ENCODE peak calls at places on chromosomes 5 and 9, in nine cellular contexts. One of them, this sample, is unnamed.

GRCh38 chr9:89483592-89484474 is 14.1 kb downstream of the SEMA4D start:
- DNase-seq in NCI-H1417: no peak
- DNase-seq in A172: no peak
- DNase-seq in A549: no peak
- DNase-seq in activated T-cell treated with anti-CD3 and anti-CD28 coated beads for 1 hour: peak
- DNase-seq in substantia nigra: no peak
- DNase-seq in effector memory CD4-positive, alpha-beta T cell: peak
- DNase-seq in NCI-H2081: no peak
- DNase-seq in germinal center: peak
- DNase-seq in this sample: no peak

GRCh38 chr5:153480401-153480800 is 10.1 kb upstream of the GRIA1 start:
- DNase-seq in NCI-H1417: no peak
- DNase-seq in A172: peak
- DNase-seq in A549: no peak
- DNase-seq in activated T-cell treated with anti-CD3 and anti-CD28 coated beads for 1 hour: no peak
- DNase-seq in substantia nigra: no peak
- DNase-seq in effector memory CD4-positive, alpha-beta T cell: no peak
- DNase-seq in NCI-H2081: no peak
- DNase-seq in germinal center: no peak
- DNase-seq in this sample: no peak

GRCh38 chr5:40879163-40879942 is 29.9 kb upstream of the C7 start:
- DNase-seq in NCI-H1417: peak
- DNase-seq in A172: peak
- DNase-seq in A549: peak
- DNase-seq in activated T-cell treated with anti-CD3 and anti-CD28 coated beads for 1 hour: no peak
- DNase-seq in substantia nigra: no peak
- DNase-seq in effector memory CD4-positive, alpha-beta T cell: no peak
- DNase-seq in NCI-H2081: peak
- DNase-seq in germinal center: peak
- DNase-seq in this sample: no peak

GRCh38 chr5:131226899-131227298 is 37.0 kb upstream of the CDC42SE2 start:
- DNase-seq in NCI-H1417: no peak
- DNase-seq in A172: no peak
- DNase-seq in A549: no peak
- DNase-seq in activated T-cell treated with anti-CD3 and anti-CD28 coated beads for 1 hour: no peak
- DNase-seq in substantia nigra: no peak
- DNase-seq in effector memory CD4-positive, alpha-beta T cell: no peak
- DNase-seq in NCI-H2081: no peak
- DNase-seq in germinal center: no peak
- DNase-seq in this sample: no peak

GRCh38 chr9:91885746-91886432 is 64.1 kb downstream of the ROR2 start:
- DNase-seq in NCI-H1417: no peak
- DNase-seq in A172: no peak
- DNase-seq in A549: no peak
- DNase-seq in activated T-cell treated with anti-CD3 and anti-CD28 coated beads for 1 hour: no peak
- DNase-seq in substantia nigra: no peak
- DNase-seq in effector memory CD4-positive, alpha-beta T cell: no peak
- DNase-seq in NCI-H2081: no peak
- DNase-seq in germinal center: no peak
- DNase-seq in this sample: no peak

GRCh38 chr9:137556069-137556838 is 4.6 kb downstream of the MRPL41 start:
- DNase-seq in NCI-H1417: no peak
- DNase-seq in A172: peak
- DNase-seq in A549: peak
- DNase-seq in activated T-cell treated with anti-CD3 and anti-CD28 coated beads for 1 hour: no peak
- DNase-seq in substantia nigra: no peak
- DNase-seq in effector memory CD4-positive, alpha-beta T cell: no peak
- DNase-seq in NCI-H2081: no peak
- DNase-seq in germinal center: no peak
- DNase-seq in this sample: no peak

GRCh38 chr5:170430871-170431437 is 41.8 kb upstream of the KCNMB1 start:
- DNase-seq in NCI-H1417: no peak
- DNase-seq in A172: no peak
- DNase-seq in A549: no peak
- DNase-seq in activated T-cell treated with anti-CD3 and anti-CD28 coated beads for 1 hour: no peak
- DNase-seq in substantia nigra: no peak
- DNase-seq in effector memory CD4-positive, alpha-beta T cell: no peak
- DNase-seq in NCI-H2081: no peak
- DNase-seq in germinal center: no peak
- DNase-seq in this sample: no peak

GRCh38 chr9:84174486-84174885 is 166.1 kb downstream of the SLC28A3 start:
- DNase-seq in NCI-H1417: no peak
- DNase-seq in A172: no peak
- DNase-seq in A549: no peak
- DNase-seq in activated T-cell treated with anti-CD3 and anti-CD28 coated beads for 1 hour: no peak
- DNase-seq in substantia nigra: no peak
- DNase-seq in effector memory CD4-positive, alpha-beta T cell: no peak
- DNase-seq in NCI-H2081: no peak
- DNase-seq in germinal center: no peak
- DNase-seq in this sample: no peak

GRCh38 chr5:168528521-168529360 is at the start of gene FBLL1:
- DNase-seq in NCI-H1417: peak
- DNase-seq in A172: no peak
- DNase-seq in A549: no peak
- DNase-seq in activated T-cell treated with anti-CD3 and anti-CD28 coated beads for 1 hour: peak
- DNase-seq in substantia nigra: no peak
- DNase-seq in effector memory CD4-positive, alpha-beta T cell: no peak
- DNase-seq in NCI-H2081: peak
- DNase-seq in germinal center: peak
- DNase-seq in this sample: peak

GRCh38 chr5:96048763-96049162 is 87.1 kb upstream of the ELL2 start:
- DNase-seq in NCI-H1417: no peak
- DNase-seq in A172: no peak
- DNase-seq in A549: no peak
- DNase-seq in activated T-cell treated with anti-CD3 and anti-CD28 coated beads for 1 hour: no peak
- DNase-seq in substantia nigra: no peak
- DNase-seq in effector memory CD4-positive, alpha-beta T cell: no peak
- DNase-seq in NCI-H2081: no peak
- DNase-seq in germinal center: no peak
- DNase-seq in this sample: no peak

GRCh38 chr9:97320080-97320642 is 12.7 kb downstream of the CCDC180 start:
- DNase-seq in NCI-H1417: no peak
- DNase-seq in A172: no peak
- DNase-seq in A549: no peak
- DNase-seq in activated T-cell treated with anti-CD3 and anti-CD28 coated beads for 1 hour: no peak
- DNase-seq in substantia nigra: no peak
- DNase-seq in effector memory CD4-positive, alpha-beta T cell: no peak
- DNase-seq in NCI-H2081: no peak
- DNase-seq in germinal center: no peak
- DNase-seq in this sample: no peak

GRCh38 chr5:1959911-1960581 is 77.3 kb upstream of the IRX4 start:
- DNase-seq in NCI-H1417: no peak
- DNase-seq in A172: no peak
- DNase-seq in A549: no peak
- DNase-seq in activated T-cell treated with anti-CD3 and anti-CD28 coated beads for 1 hour: no peak
- DNase-seq in substantia nigra: no peak
- DNase-seq in effector memory CD4-positive, alpha-beta T cell: no peak
- DNase-seq in NCI-H2081: no peak
- DNase-seq in germinal center: no peak
- DNase-seq in this sample: peak

GRCh38 chr5:95986001-95986400 is 24.4 kb upstream of the ELL2 start:
- DNase-seq in NCI-H1417: no peak
- DNase-seq in A172: no peak
- DNase-seq in A549: no peak
- DNase-seq in activated T-cell treated with anti-CD3 and anti-CD28 coated beads for 1 hour: no peak
- DNase-seq in substantia nigra: no peak
- DNase-seq in effector memory CD4-positive, alpha-beta T cell: no peak
- DNase-seq in NCI-H2081: no peak
- DNase-seq in germinal center: no peak
- DNase-seq in this sample: no peak

GRCh38 chr9:93268551-93269314 is 84.8 kb downstream of the WNK2 start:
- DNase-seq in NCI-H1417: peak
- DNase-seq in A172: no peak
- DNase-seq in A549: no peak
- DNase-seq in activated T-cell treated with anti-CD3 and anti-CD28 coated beads for 1 hour: peak
- DNase-seq in substantia nigra: no peak
- DNase-seq in effector memory CD4-positive, alpha-beta T cell: no peak
- DNase-seq in NCI-H2081: peak
- DNase-seq in germinal center: peak
- DNase-seq in this sample: no peak

GRCh38 chr5:119330367-119331183 is 25.2 kb upstream of the TNFAIP8 start:
- DNase-seq in NCI-H1417: no peak
- DNase-seq in A172: no peak
- DNase-seq in A549: no peak
- DNase-seq in activated T-cell treated with anti-CD3 and anti-CD28 coated beads for 1 hour: no peak
- DNase-seq in substantia nigra: no peak
- DNase-seq in effector memory CD4-positive, alpha-beta T cell: peak
- DNase-seq in NCI-H2081: no peak
- DNase-seq in germinal center: no peak
- DNase-seq in this sample: no peak

GRCh38 chr9:69122391-69123141 is 51.5 kb upstream of the TJP2 start:
- DNase-seq in NCI-H1417: peak
- DNase-seq in A172: peak
- DNase-seq in A549: no peak
- DNase-seq in activated T-cell treated with anti-CD3 and anti-CD28 coated beads for 1 hour: no peak
- DNase-seq in substantia nigra: no peak
- DNase-seq in effector memory CD4-positive, alpha-beta T cell: no peak
- DNase-seq in NCI-H2081: no peak
- DNase-seq in germinal center: no peak
- DNase-seq in this sample: no peak

GRCh38 chr5:115460476-115460875 is 84.1 kb downstream of the FEM1C start:
- DNase-seq in NCI-H1417: no peak
- DNase-seq in A172: peak
- DNase-seq in A549: peak
- DNase-seq in activated T-cell treated with anti-CD3 and anti-CD28 coated beads for 1 hour: no peak
- DNase-seq in substantia nigra: no peak
- DNase-seq in effector memory CD4-positive, alpha-beta T cell: no peak
- DNase-seq in NCI-H2081: no peak
- DNase-seq in germinal center: no peak
- DNase-seq in this sample: no peak

GRCh38 chr9:113593682-113594281 is 130.3 kb downstream of the RGS3 start:
- DNase-seq in NCI-H1417: peak
- DNase-seq in A172: peak
- DNase-seq in A549: peak
- DNase-seq in activated T-cell treated with anti-CD3 and anti-CD28 coated beads for 1 hour: no peak
- DNase-seq in substantia nigra: peak
- DNase-seq in effector memory CD4-positive, alpha-beta T cell: no peak
- DNase-seq in NCI-H2081: no peak
- DNase-seq in germinal center: no peak
- DNase-seq in this sample: peak

GRCh38 chr5:143572671-143573070 is 169.2 kb upstream of the NR3C1 start:
- DNase-seq in NCI-H1417: no peak
- DNase-seq in A172: no peak
- DNase-seq in A549: no peak
- DNase-seq in activated T-cell treated with anti-CD3 and anti-CD28 coated beads for 1 hour: no peak
- DNase-seq in substantia nigra: no peak
- DNase-seq in effector memory CD4-positive, alpha-beta T cell: no peak
- DNase-seq in NCI-H2081: no peak
- DNase-seq in germinal center: no peak
- DNase-seq in this sample: no peak

GRCh38 chr5:96083361-96083881 is 121.8 kb upstream of the ELL2 start:
- DNase-seq in NCI-H1417: peak
- DNase-seq in A172: peak
- DNase-seq in A549: no peak
- DNase-seq in activated T-cell treated with anti-CD3 and anti-CD28 coated beads for 1 hour: no peak
- DNase-seq in substantia nigra: no peak
- DNase-seq in effector memory CD4-positive, alpha-beta T cell: no peak
- DNase-seq in NCI-H2081: no peak
- DNase-seq in germinal center: no peak
- DNase-seq in this sample: no peak

GRCh38 chr9:99253134-99253533 is 31.1 kb downstream of the SEC61B start:
- DNase-seq in NCI-H1417: no peak
- DNase-seq in A172: no peak
- DNase-seq in A549: no peak
- DNase-seq in activated T-cell treated with anti-CD3 and anti-CD28 coated beads for 1 hour: no peak
- DNase-seq in substantia nigra: no peak
- DNase-seq in effector memory CD4-positive, alpha-beta T cell: no peak
- DNase-seq in NCI-H2081: no peak
- DNase-seq in germinal center: no peak
- DNase-seq in this sample: no peak

GRCh38 chr5:41527201-41527779 is 16.9 kb upstream of the PLCXD3 start:
- DNase-seq in NCI-H1417: no peak
- DNase-seq in A172: peak
- DNase-seq in A549: peak
- DNase-seq in activated T-cell treated with anti-CD3 and anti-CD28 coated beads for 1 hour: no peak
- DNase-seq in substantia nigra: no peak
- DNase-seq in effector memory CD4-positive, alpha-beta T cell: no peak
- DNase-seq in NCI-H2081: no peak
- DNase-seq in germinal center: no peak
- DNase-seq in this sample: no peak

GRCh38 chr9:109335929-109336328 is 15.1 kb upstream of the EPB41L4B start:
- DNase-seq in NCI-H1417: no peak
- DNase-seq in A172: no peak
- DNase-seq in A549: no peak
- DNase-seq in activated T-cell treated with anti-CD3 and anti-CD28 coated beads for 1 hour: no peak
- DNase-seq in substantia nigra: no peak
- DNase-seq in effector memory CD4-positive, alpha-beta T cell: no peak
- DNase-seq in NCI-H2081: no peak
- DNase-seq in germinal center: no peak
- DNase-seq in this sample: no peak

GRCh38 chr5:102807878-102808502 is 52.9 kb downstream of the PAM start:
- DNase-seq in NCI-H1417: peak
- DNase-seq in A172: peak
- DNase-seq in A549: peak
- DNase-seq in activated T-cell treated with anti-CD3 and anti-CD28 coated beads for 1 hour: no peak
- DNase-seq in substantia nigra: no peak
- DNase-seq in effector memory CD4-positive, alpha-beta T cell: no peak
- DNase-seq in NCI-H2081: peak
- DNase-seq in germinal center: no peak
- DNase-seq in this sample: no peak

GRCh38 chr9:35993976-35994720 is 36.2 kb upstream of the OR2S2 start:
- DNase-seq in NCI-H1417: no peak
- DNase-seq in A172: no peak
- DNase-seq in A549: no peak
- DNase-seq in activated T-cell treated with anti-CD3 and anti-CD28 coated beads for 1 hour: no peak
- DNase-seq in substantia nigra: no peak
- DNase-seq in effector memory CD4-positive, alpha-beta T cell: no peak
- DNase-seq in NCI-H2081: no peak
- DNase-seq in germinal center: no peak
- DNase-seq in this sample: no peak

This sample was measured in ecto neural progenitor cell.